ENCODE peak calls at places on chromosomes 11 and 22, in four cellular contexts. One of them, this sample, is unnamed.

GRCh38 chr11:118016094-118016493 is 29.9 kb downstream of the IL10RA start:
- DNase-seq in A673: no peak
- DNase-seq in activated gamma-delta T cell treated with Interleukin-2 at 50 U/mL for 16 hours: no peak
- DNase-seq in GF-D8: no peak
- DNase-seq in this sample: no peak

GRCh38 chr11:65150513-65151271 is 16.4 kb upstream of the SYVN1 start:
- DNase-seq in activated gamma-delta T cell treated with Interleukin-2 at 50 U/mL for 16 hours: no peak
- DNase-seq in A673: peak
- DNase-seq in GF-D8: peak
- DNase-seq in this sample: peak

GRCh38 chr11:33778682-33779081 is 4.4 kb upstream of the FBXO3 start:
- DNase-seq in A673: peak
- DNase-seq in GF-D8: no peak
- DNase-seq in activated gamma-delta T cell treated with Interleukin-2 at 50 U/mL for 16 hours: no peak
- DNase-seq in this sample: no peak

GRCh38 chr11:67365756-67366384 is 7.5 kb downstream of the CLCF1 start:
- DNase-seq in GF-D8: no peak
- DNase-seq in A673: no peak
- DNase-seq in activated gamma-delta T cell treated with Interleukin-2 at 50 U/mL for 16 hours: no peak
- DNase-seq in this sample: no peak

GRCh38 chr11:47314992-47315391 is 37.5 kb downstream of the MYBPC3 start:
- DNase-seq in GF-D8: no peak
- DNase-seq in A673: no peak
- DNase-seq in activated gamma-delta T cell treated with Interleukin-2 at 50 U/mL for 16 hours: no peak
- DNase-seq in this sample: peak

GRCh38 chr11:115384236-115384635 is 120.0 kb downstream of the CADM1 start:
- DNase-seq in A673: no peak
- DNase-seq in activated gamma-delta T cell treated with Interleukin-2 at 50 U/mL for 16 hours: no peak
- DNase-seq in GF-D8: no peak
- DNase-seq in this sample: no peak

GRCh38 chr11:109818303-109818702 is 274.9 kb upstream of the ZC3H12C start:
- DNase-seq in activated gamma-delta T cell treated with Interleukin-2 at 50 U/mL for 16 hours: no peak
- DNase-seq in GF-D8: no peak
- DNase-seq in A673: no peak
- DNase-seq in this sample: no peak

GRCh38 chr11:133082851-133083488 is 449.3 kb downstream of the OPCML start:
- DNase-seq in GF-D8: no peak
- DNase-seq in A673: peak
- DNase-seq in activated gamma-delta T cell treated with Interleukin-2 at 50 U/mL for 16 hours: no peak
- DNase-seq in this sample: no peak

GRCh38 chr11:46669606-46670243 is 30.7 kb downstream of the ARHGAP1 start:
- DNase-seq in A673: peak
- DNase-seq in activated gamma-delta T cell treated with Interleukin-2 at 50 U/mL for 16 hours: no peak
- DNase-seq in GF-D8: peak
- DNase-seq in this sample: no peak

GRCh38 chr22:43888740-43889139 is 3.1 kb downstream of the PNPLA5 start:
- DNase-seq in GF-D8: no peak
- DNase-seq in activated gamma-delta T cell treated with Interleukin-2 at 50 U/mL for 16 hours: no peak
- DNase-seq in A673: no peak
- DNase-seq in this sample: no peak

GRCh38 chr22:22084089-22084711 is 101.6 kb upstream of the TOP3B start:
- DNase-seq in A673: no peak
- DNase-seq in activated gamma-delta T cell treated with Interleukin-2 at 50 U/mL for 16 hours: no peak
- DNase-seq in GF-D8: no peak
- DNase-seq in this sample: no peak

GRCh38 chr11:1792461-1792860 is 28.7 kb upstream of the CTSD start:
- DNase-seq in GF-D8: peak
- DNase-seq in activated gamma-delta T cell treated with Interleukin-2 at 50 U/mL for 16 hours: no peak
- DNase-seq in A673: no peak
- DNase-seq in this sample: no peak

GRCh38 chr11:38718049-38718448 is 2120.0 kb upstream of the RAG2 start:
- DNase-seq in A673: peak
- DNase-seq in activated gamma-delta T cell treated with Interleukin-2 at 50 U/mL for 16 hours: no peak
- DNase-seq in GF-D8: no peak
- DNase-seq in this sample: no peak

GRCh38 chr11:73359930-73360742 is 16.1 kb upstream of the RELT start:
- DNase-seq in A673: peak
- DNase-seq in activated gamma-delta T cell treated with Interleukin-2 at 50 U/mL for 16 hours: peak
- DNase-seq in GF-D8: no peak
- DNase-seq in this sample: no peak

GRCh38 chr11:119338318-119338890 is 2.3 kb downstream of the C1QTNF5 start:
- DNase-seq in activated gamma-delta T cell treated with Interleukin-2 at 50 U/mL for 16 hours: peak
- DNase-seq in A673: peak
- DNase-seq in GF-D8: peak
- DNase-seq in this sample: no peak

GRCh38 chr11:66676279-66676919 is 1.3 kb downstream of the RBM4B start:
- DNase-seq in A673: no peak
- DNase-seq in activated gamma-delta T cell treated with Interleukin-2 at 50 U/mL for 16 hours: no peak
- DNase-seq in GF-D8: no peak
- DNase-seq in this sample: no peak

GRCh38 chr22:35894464-35894878 is 134.2 kb downstream of the RBFOX2 start:
- DNase-seq in GF-D8: no peak
- DNase-seq in A673: no peak
- DNase-seq in activated gamma-delta T cell treated with Interleukin-2 at 50 U/mL for 16 hours: no peak
- DNase-seq in this sample: no peak

GRCh38 chr11:17267576-17267975 is 9.0 kb upstream of the NUCB2 start:
- DNase-seq in GF-D8: no peak
- DNase-seq in activated gamma-delta T cell treated with Interleukin-2 at 50 U/mL for 16 hours: no peak
- DNase-seq in A673: no peak
- DNase-seq in this sample: no peak

GRCh38 chr11:63508009-63508408 is 2.1 kb downstream of the LGALS12 start:
- DNase-seq in GF-D8: peak
- DNase-seq in activated gamma-delta T cell treated with Interleukin-2 at 50 U/mL for 16 hours: no peak
- DNase-seq in A673: peak
- DNase-seq in this sample: no peak

GRCh38 chr11:11400635-11401232 is 47.7 kb upstream of the CSNK2A3 start:
- DNase-seq in A673: peak
- DNase-seq in activated gamma-delta T cell treated with Interleukin-2 at 50 U/mL for 16 hours: no peak
- DNase-seq in GF-D8: no peak
- DNase-seq in this sample: no peak

GRCh38 chr11:120197254-120197891 is 13.5 kb upstream of the OAF start:
- DNase-seq in A673: peak
- DNase-seq in activated gamma-delta T cell treated with Interleukin-2 at 50 U/mL for 16 hours: no peak
- DNase-seq in GF-D8: no peak
- DNase-seq in this sample: no peak

GRCh38 chr22:32591620-32592019 is 117.0 kb downstream of the FBXO7 start:
- DNase-seq in A673: no peak
- DNase-seq in activated gamma-delta T cell treated with Interleukin-2 at 50 U/mL for 16 hours: no peak
- DNase-seq in GF-D8: peak
- DNase-seq in this sample: peak

GRCh38 chr22:36808611-36809344 is 8.1 kb downstream of the PVALB start:
- DNase-seq in A673: no peak
- DNase-seq in activated gamma-delta T cell treated with Interleukin-2 at 50 U/mL for 16 hours: no peak
- DNase-seq in GF-D8: no peak
- DNase-seq in this sample: no peak

GRCh38 chr11:12079726-12080556 is 30.4 kb upstream of the MICAL2 start:
- DNase-seq in activated gamma-delta T cell treated with Interleukin-2 at 50 U/mL for 16 hours: no peak
- DNase-seq in A673: no peak
- DNase-seq in GF-D8: no peak
- DNase-seq in this sample: peak

GRCh38 chr11:47400813-47401279 is 7.5 kb upstream of the SLC39A13 start:
- DNase-seq in A673: no peak
- DNase-seq in activated gamma-delta T cell treated with Interleukin-2 at 50 U/mL for 16 hours: no peak
- DNase-seq in GF-D8: no peak
- DNase-seq in this sample: no peak

GRCh38 chr11:2381494-2382128 is 4.5 kb downstream of the CD81 start:
- DNase-seq in activated gamma-delta T cell treated with Interleukin-2 at 50 U/mL for 16 hours: no peak
- DNase-seq in A673: no peak
- DNase-seq in GF-D8: no peak
- DNase-seq in this sample: no peak